ENCODE peak calls at places on chromosomes 16 and 17, in nine cellular contexts. U is neural crest cell; O is AG09309; W is body of pancreas; R is mucosa of descending colon; F is activated CD8-positive, alpha-beta T cell treated with anti-CD3 and anti-CD28 coated beads for 36 hours; I is PC-3; M is foreskin fibroblast; J is HFF-Myc. Q is an unnamed sample.

GRCh38 chr16:89910717-89911354 is 7.8 kb upstream of the MC1R start:
- DNase-seq in U (no peak), O (no peak), W (no peak), R (no peak), F (no peak), I (no peak), M (no peak), J (no peak), Q (no peak)

GRCh38 chr16:86874141-86874540 is 295.8 kb downstream of the FOXL1 start:
- DNase-seq in U (peak; percentile 48), O (no peak), W (no peak), R (peak; percentile 16), F (peak; percentile 50), I (peak; percentile 53), M (peak; percentile 42), J (no peak), Q (peak; percentile 61)

GRCh38 chr17:57132663-57133062 is 47.6 kb downstream of the AKAP1 start:
- DNase-seq in U (no peak), O (no peak), W (no peak), R (no peak), F (no peak), I (no peak), M (no peak), J (no peak), Q (no peak)

GRCh38 chr16:68235882-68236803 is at the start of gene ESRP2:
- DNase-seq in U (no peak), O (no peak), W (peak; percentile 96), R (peak; percentile 91), F (peak; percentile 57), I (peak; percentile 88), M (no peak), J (no peak), Q (peak; percentile 85)

GRCh38 chr17:49565948-49566491 is 9.7 kb upstream of the NXPH3 start:
- DNase-seq in U (no peak), O (no peak), W (peak; percentile 86), R (peak; percentile 20), F (peak; percentile 83), I (peak; percentile 46), M (peak; percentile 76), J (no peak), Q (peak; percentile 74)

GRCh38 chr17:4554441-4554996 is 665 bp downstream of the MYBBP1A start:
- DNase-seq in U (no peak), O (no peak), W (no peak), R (no peak), F (peak; percentile 24), I (no peak), M (no peak), J (no peak), Q (no peak)

GRCh38 chr17:50219939-50220465 is 18.6 kb upstream of the COL1A1 start:
- DNase-seq in U (no peak), O (no peak), W (no peak), R (no peak), F (no peak), I (no peak), M (peak; percentile 79), J (no peak), Q (no peak)

GRCh38 chr17:61508912-61509311 is 56.7 kb downstream of the TBX4 start:
- DNase-seq in U (no peak), O (no peak), W (no peak), R (no peak), F (no peak), I (no peak), M (no peak), J (no peak), Q (peak; percentile 23)

GRCh38 chr17:81701288-81702071 is 1.7 kb upstream of the MRPL12 start:
- DNase-seq in U (no peak), O (no peak), W (no peak), R (peak; percentile 11), F (peak; percentile 41), I (peak; percentile 25), M (peak; percentile 50), J (no peak), Q (no peak)

GRCh38 chr16:67169642-67170167 is 633 bp upstream of the NOL3 start:
- DNase-seq in U (peak; percentile 86), O (no peak), W (no peak), R (no peak), F (peak; percentile 69), I (no peak), M (peak; percentile 60), J (no peak), Q (no peak)

GRCh38 chr17:21418446-21419298 is 42.5 kb downstream of the KCNJ12 start:
- DNase-seq in U (no peak), O (no peak), W (no peak), R (no peak), F (peak; percentile 29), I (no peak), M (no peak), J (no peak), Q (no peak)

GRCh38 chr17:74740641-74741387 is 3.8 kb downstream of the RAB37 start:
- DNase-seq in U (no peak), O (no peak), W (no peak), R (no peak), F (no peak), I (no peak), M (no peak), J (no peak), Q (no peak)

GRCh38 chr16:46673320-46674013 is 15.5 kb downstream of the VPS35 start:
- DNase-seq in U (peak; percentile 39), O (no peak), W (peak; percentile 59), R (peak; percentile 63), F (peak; percentile 66), I (peak; percentile 60), M (peak; percentile 68), J (no peak), Q (peak; percentile 69)

GRCh38 chr16:88064011-88064888 is 113.0 kb downstream of the BANP start:
- DNase-seq in U (no peak), O (no peak), W (no peak), R (no peak), F (no peak), I (no peak), M (peak; percentile 24), J (no peak), Q (no peak)

GRCh38 chr16:48852955-48853354 is 243.0 kb upstream of the N4BP1 start:
- DNase-seq in U (no peak), O (no peak), W (peak; percentile 38), R (no peak), F (no peak), I (no peak), M (no peak), J (no peak), Q (no peak)

GRCh38 chr17:17685775-17686291 is 4.6 kb downstream of the RAI1 start:
- DNase-seq in U (no peak), O (peak; percentile 43), W (peak; percentile 49), R (peak; percentile 86), F (peak; percentile 29), I (peak; percentile 93), M (peak; percentile 82), J (peak; percentile 56), Q (peak; percentile 94)

GRCh38 chr17:10117581-10118001 is 80.8 kb downstream of the GAS7 start:
- DNase-seq in U (no peak), O (no peak), W (no peak), R (no peak), F (peak; percentile 14), I (no peak), M (peak; percentile 11), J (no peak), Q (no peak)
- TF ChIP-seq CTCF in U (no peak), O (no peak), W (no peak), R (no peak), F (no peak), I (no peak), M (no peak), J (no peak), Q (no peak)

DNA sequence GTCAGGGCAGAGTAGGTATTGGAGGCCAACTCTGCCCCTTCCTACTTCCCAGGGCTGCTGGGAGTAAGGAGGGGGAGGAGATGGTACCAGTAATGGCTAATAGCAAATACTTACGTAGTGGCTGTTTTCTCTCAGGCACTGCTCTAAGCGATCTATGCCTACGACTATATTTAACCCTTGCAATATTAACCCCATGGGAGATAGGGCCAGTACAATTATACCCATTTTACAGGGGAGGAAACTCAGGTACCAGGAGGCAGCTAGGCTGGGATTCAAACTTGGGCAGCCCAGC is 50.6 kb downstream of the RMI2 start:
- DNase-seq in U (no peak), O (no peak), W (peak; percentile 4), R (no peak), F (no peak), I (no peak), M (no peak), J (no peak), Q (no peak)
- TF ChIP-seq CTCF in U (no peak), O (no peak), W (no peak), R (no peak), F (no peak), I (no peak), M (no peak), J (no peak), Q (no peak)

DNA sequence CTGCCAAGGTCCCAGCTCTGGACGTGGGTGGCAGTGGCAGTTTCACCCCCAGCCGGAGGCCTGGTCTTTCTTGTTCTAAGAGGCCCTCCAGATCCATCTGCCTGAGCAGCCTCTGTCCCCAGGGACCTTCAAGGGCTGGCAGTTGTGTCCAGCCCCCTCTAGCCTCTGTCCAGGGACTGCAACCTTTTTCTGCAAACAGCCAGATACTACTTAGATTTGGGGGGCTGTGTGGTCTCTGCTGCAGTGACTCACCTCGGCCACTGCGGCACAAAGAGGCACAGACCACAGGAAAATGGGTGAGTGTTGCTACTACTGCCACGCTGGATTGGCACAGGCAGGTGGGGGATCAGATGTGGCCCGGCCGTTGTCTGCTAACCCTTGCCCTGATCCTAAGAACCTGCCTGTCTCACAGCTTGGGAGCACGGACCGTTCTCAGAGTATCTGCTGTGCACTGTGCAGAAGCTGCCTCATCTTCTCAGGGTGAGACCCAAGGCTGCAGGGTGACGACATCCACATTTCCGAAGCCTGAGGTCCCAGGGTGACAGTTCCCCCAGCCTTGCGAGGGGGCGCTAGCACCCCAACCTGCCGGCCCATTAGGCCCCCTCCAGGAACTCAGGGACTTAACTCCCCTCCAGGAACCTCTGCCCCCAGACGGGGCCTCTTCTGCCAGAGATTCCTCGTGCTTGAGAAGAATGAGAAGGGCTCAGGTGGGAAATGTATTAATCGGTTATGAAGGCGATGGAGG is 27.6 kb downstream of the MXRA7 start:
- DNase-seq in U (no peak), O (no peak), W (no peak), R (no peak), F (no peak), I (no peak), M (no peak), J (no peak), Q (no peak)
- TF ChIP-seq CTCF in U (no peak), O (no peak), W (no peak), R (no peak), F (no peak), I (peak; percentile 49), M (peak; percentile 10), J (no peak), Q (peak; percentile 7)

GRCh38 chr17:58432806-58433573 is 15.7 kb upstream of the RNF43 start:
- DNase-seq in U (no peak), O (no peak), W (no peak), R (no peak), F (no peak), I (peak; percentile 28), M (no peak), J (no peak), Q (no peak)
- TF ChIP-seq CTCF in U (peak; percentile 30), O (no peak), W (no peak), R (no peak), F (no peak), I (peak; percentile 58), M (no peak), J (no peak), Q (peak; percentile 14)

Q was measured in MCF 10A.